ENCODE peak calls at places on chromosomes 3 and 15, in nine cellular contexts. S is tibial nerve, T is GM12891, K is heart left ventricle, I is GM12878, R is ovary, E is IMR-90, Y is spleen, O is Peyer's patch. L is an unnamed sample.

GRCh38 chr3:63159764-63160163 is 118.3 kb upstream of the SYNPR start:
- DNase-seq in S (no peak), T (no peak), K (no peak), I (no peak), R (no peak), E (no peak), Y (no peak), O (no peak), L (no peak)

GRCh38 chr3:11543141-11543947 is 100.4 kb downstream of the VGLL4 start:
- DNase-seq in S (peak; percentile 12), T (no peak), K (peak; percentile 19), I (no peak), R (no peak), E (no peak), Y (no peak), O (no peak), L (no peak)

GRCh38 chr15:77107531-77108355 is 36.8 kb upstream of the TSPAN3 start:
- DNase-seq in S (peak; percentile 38), T (peak; percentile 43), K (peak; percentile 45), I (no peak), R (peak; percentile 52), E (peak; percentile 60), Y (no peak), O (peak; percentile 64), L (peak; percentile 29)

GRCh38 chr3:125960066-125960424 is 8.9 kb upstream of the ROPN1B start:
- DNase-seq in S (no peak), T (no peak), K (no peak), I (no peak), R (no peak), E (no peak), Y (no peak), O (no peak), L (no peak)

GRCh38 chr3:9965200-9965875 is 13.1 kb upstream of the PRRT3 start:
- DNase-seq in S (no peak), T (no peak), K (no peak), I (no peak), R (no peak), E (no peak), Y (no peak), O (no peak), L (no peak)

GRCh38 chr3:133573054-133573628 is 345 bp upstream of the CDV3 start:
- DNase-seq in S (peak; percentile 100), T (peak; percentile 62), K (peak; percentile 100), I (peak; percentile 99), R (peak; percentile 100), E (peak; percentile 100), Y (peak; percentile 100), O (peak; percentile 100), L (no peak)

GRCh38 chr15:68560501-68561113 is 18.2 kb upstream of the CORO2B start:
- DNase-seq in S (peak; percentile 10), T (no peak), K (no peak), I (no peak), R (no peak), E (no peak), Y (peak; percentile 67), O (peak; percentile 25), L (no peak)

GRCh38 chr15:23877502-23878412 is 190.7 kb upstream of the NDN start:
- DNase-seq in S (no peak), T (peak; percentile 29), K (peak; percentile 34), I (no peak), R (peak; percentile 49), E (no peak), Y (no peak), O (no peak), L (peak; percentile 36)

GRCh38 chr3:183371672-183371968 is 56.8 kb downstream of the MCF2L2 start:
- DNase-seq in S (no peak), T (no peak), K (no peak), I (no peak), R (no peak), E (no peak), Y (no peak), O (no peak), L (no peak)

GRCh38 chr3:73504255-73504654 is 120.5 kb downstream of the PDZRN3 start:
- DNase-seq in S (no peak), T (no peak), K (no peak), I (no peak), R (no peak), E (no peak), Y (no peak), O (no peak), L (no peak)

GRCh38 chr3:122941233-122942206 is 86.0 kb downstream of the SEMA5B start:
- DNase-seq in S (no peak), T (no peak), K (no peak), I (no peak), R (no peak), E (no peak), Y (peak; percentile 16), O (no peak), L (no peak)

DNA sequence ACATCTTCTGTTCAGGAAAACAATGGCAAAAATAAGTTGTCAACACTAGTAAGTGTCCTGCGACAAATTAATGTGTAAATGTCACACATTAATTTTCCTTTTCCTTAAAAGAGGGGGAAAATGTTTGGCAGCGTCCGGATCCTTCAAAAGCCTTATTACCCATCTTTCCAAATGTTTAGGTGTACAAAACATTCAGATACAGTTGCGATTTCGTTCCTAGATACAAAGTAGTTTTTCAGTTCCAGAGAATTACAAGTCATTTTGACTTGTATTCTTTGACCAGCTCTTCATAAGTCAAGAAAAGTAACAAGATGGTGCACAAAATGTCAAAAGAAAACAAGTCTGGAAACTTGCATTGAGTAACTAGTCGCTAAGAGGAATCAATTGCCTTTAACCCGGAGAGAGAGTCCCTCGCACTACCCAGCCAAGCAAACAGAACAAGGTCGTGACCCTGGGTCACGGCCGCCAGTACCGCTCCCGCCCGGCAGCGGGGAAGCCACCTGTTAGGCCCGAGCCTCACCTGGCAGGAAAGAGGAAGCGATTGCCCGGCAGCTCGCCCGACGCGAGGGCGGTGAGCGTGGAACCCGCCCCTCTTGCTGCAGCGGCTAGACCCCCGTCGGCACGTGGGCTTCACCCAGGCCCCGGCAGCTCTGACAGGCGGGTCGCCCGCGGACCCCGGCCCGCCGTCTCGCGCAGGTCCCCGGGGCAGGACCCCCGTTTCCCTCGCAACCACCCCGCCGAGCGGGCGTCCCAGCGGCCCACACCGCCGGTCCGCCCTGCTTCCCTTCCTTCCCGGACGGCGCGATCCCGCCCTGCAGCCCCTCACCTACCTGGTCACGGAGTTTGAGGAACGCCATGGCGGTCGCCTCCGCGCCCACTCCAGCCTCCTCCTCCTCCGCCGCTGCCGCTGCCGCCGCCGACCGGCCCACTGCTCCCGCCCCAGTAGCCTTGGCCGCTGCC is 61.0 kb upstream of the ANKRD28 start:
- DNase-seq in S (no peak), T (peak; percentile 52), K (peak; percentile 35), I (peak; percentile 26), R (peak; percentile 57), E (no peak), Y (peak; percentile 95), O (peak; percentile 84), L (peak; percentile 60)
- TF ChIP-seq POLR2A in S (no peak), T (no peak), K (no peak), I (peak; percentile 85), R (no peak), E (no peak), Y (no peak), O (no peak), L (no peak)

GRCh38 chr3:138861755-138862333 is 27.1 kb upstream of the PIK3CB start:
- DNase-seq in S (no peak), T (no peak), K (no peak), I (no peak), R (no peak), E (peak; percentile 81), Y (peak; percentile 34), O (no peak), L (no peak)

GRCh38 chr3:138863776-138864113 is 29.0 kb upstream of the PIK3CB start:
- DNase-seq in S (no peak), T (no peak), K (no peak), I (no peak), R (no peak), E (no peak), Y (peak; percentile 6), O (no peak), L (no peak)

GRCh38 chr3:138867996-138868395 is 33.3 kb upstream of the PIK3CB start:
- DNase-seq in S (no peak), T (no peak), K (no peak), I (no peak), R (no peak), E (no peak), Y (no peak), O (no peak), L (no peak)

GRCh38 chr3:138862531-138862923 is 27.8 kb upstream of the PIK3CB start:
- DNase-seq in S (no peak), T (no peak), K (no peak), I (no peak), R (no peak), E (no peak), Y (peak; percentile 39), O (no peak), L (no peak)

GRCh38 chr3:138862924-138863775 is 28.4 kb upstream of the PIK3CB start:
- DNase-seq in S (no peak), T (no peak), K (peak; percentile 43), I (no peak), R (no peak), E (peak; percentile 76), Y (peak; percentile 43), O (peak; percentile 76), L (peak; percentile 34)
- TF ChIP-seq POLR2A in S (no peak), T (no peak), K (no peak), I (no peak), R (no peak), E (no peak), Y (no peak), O (no peak), L (no peak)

GRCh38 chr3:15797600-15798303 is at the start of gene ANKRD28:
- DNase-seq in S (no peak), T (no peak), K (no peak), I (no peak), R (no peak), E (peak; percentile 98), Y (no peak), O (no peak), L (peak; percentile 50)
- TF ChIP-seq POLR2A in S (peak; percentile 44), T (peak; percentile 60), K (no peak), I (peak; percentile 32), R (no peak), E (peak; percentile 96), Y (no peak), O (no peak), L (peak; percentile 70)

GRCh38 chr3:128491071-128491899 is 1.7 kb downstream of the GATA2 start:
- DNase-seq in S (no peak), T (no peak), K (peak; percentile 24), I (no peak), R (no peak), E (no peak), Y (peak; percentile 58), O (peak; percentile 51), L (peak; percentile 65)

GRCh38 chr3:128493221-128494151 is 485 bp upstream of the GATA2 start:
- DNase-seq in S (no peak), T (no peak), K (no peak), I (no peak), R (no peak), E (no peak), Y (peak; percentile 70), O (no peak), L (peak; percentile 68)

GRCh38 chr3:128494152-128494650 is 1.2 kb upstream of the GATA2 start:
- DNase-seq in S (no peak), T (no peak), K (no peak), I (no peak), R (no peak), E (no peak), Y (peak; percentile 2), O (peak; percentile 3), L (peak; percentile 49)

GRCh38 chr3:128491900-128492352 is 1.1 kb downstream of the GATA2 start:
- DNase-seq in S (no peak), T (no peak), K (no peak), I (no peak), R (no peak), E (no peak), Y (no peak), O (peak; percentile 52), L (peak; percentile 73)

GRCh38 chr3:128492353-128493220 is at the start of gene GATA2:
- DNase-seq in S (no peak), T (no peak), K (no peak), I (no peak), R (no peak), E (no peak), Y (peak; percentile 78), O (peak; percentile 55), L (peak; percentile 90)
- TF ChIP-seq POLR2A in S (no peak), T (no peak), K (no peak), I (no peak), R (no peak), E (no peak), Y (no peak), O (no peak), L (peak; percentile 58)

L was measured in erythroblast.